ENCODE peak calls at places on chromosomes 16 and 17, in four cellular contexts. F is K562, H is HepG2, D is GM12878. Z is an unnamed sample. For H3K79me2, the result is how much of the 10 kb centered on the place peaks cover.

GRCh38 chr17:47257651-47258339 is 4.2 kb downstream of the ITGB3 start:
- DNase-seq in F (peak), H (no peak), D (no peak), Z (no peak)

GRCh38 chr17:3922765-3923164 is 6.5 kb upstream of the P2RX1 start:
- DNase-seq in F (no peak), H (no peak), D (no peak), Z (no peak)

GRCh38 chr17:64488301-64488700 is 8.6 kb downstream of the POLG2 start:
- DNase-seq in F (no peak), H (no peak), D (no peak), Z (no peak)

GRCh38 chr16:592518-593306 is 2.8 kb downstream of the RAB40C start:
- DNase-seq in F (no peak), H (peak), D (no peak), Z (no peak)

GRCh38 chr16:11401161-11402050 is 56.1 kb downstream of the RMI2 start:
- DNase-seq in F (no peak), H (no peak), D (no peak), Z (no peak)

GRCh38 chr17:63275318-63275967 is 170.7 kb downstream of the CYB561 start:
- DNase-seq in F (peak), H (peak), D (no peak), Z (no peak)

GRCh38 chr17:77540975-77541374 is 400.2 kb downstream of the SEC14L1 start:
- DNase-seq in F (no peak), H (no peak), D (no peak), Z (peak)

GRCh38 chr16:55088098-55088497 is 157.4 kb downstream of the IRX5 start:
- DNase-seq in F (no peak), H (no peak), D (no peak), Z (no peak)

GRCh38 chr16:86353934-86354333 is 156.4 kb upstream of the FOXF1 start:
- DNase-seq in F (no peak), H (no peak), D (no peak), Z (no peak)

GRCh38 chr16:75273054-75273925 is 21.9 kb upstream of the BCAR1 start:
- DNase-seq in F (no peak), H (no peak), D (no peak), Z (no peak)

GRCh38 chr16:4140652-4141051 is 24.4 kb upstream of the ADCY9 start:
- DNase-seq in F (no peak), H (no peak), D (peak), Z (no peak)

GRCh38 chr17:78378225-78379133 is at the start of gene PGS1:
- DNase-seq in F (peak), H (no peak), D (no peak), Z (peak)

GRCh38 chr16:50056226-50056625 is 9.5 kb upstream of the HEATR3 start:
- DNase-seq in F (no peak), H (no peak), D (no peak), Z (no peak)

GRCh38 chr17:75637143-75637538 is 3.9 kb downstream of the SMIM5 start:
- DNase-seq in F (no peak), H (no peak), D (no peak), Z (no peak)

GRCh38 chr17:3667366-3668278 is 756 bp downstream of the TAX1BP3 start:
- DNase-seq in F (peak), H (peak), D (no peak), Z (peak)

GRCh38 chr17:3959295-3959899 is 4.8 kb downstream of the ATP2A3 start:
- DNase-seq in F (peak), H (peak), D (no peak), Z (no peak)

GRCh38 chr16:6967796-6968195 is 364.8 kb upstream of the RBFOX1 start:
- DNase-seq in F (no peak), H (no peak), D (no peak), Z (no peak)

GRCh38 chr16:25691519-25692091 is at the start of gene HS3ST4:
- DNase-seq in F (no peak), H (no peak), D (no peak), Z (peak)

GRCh38 chr16:25692307-25692706 is 548 bp downstream of the HS3ST4 start:
- DNase-seq in F (no peak), H (no peak), D (no peak), Z (peak)

GRCh38 chr16:25692734-25693508 is 1.2 kb downstream of the HS3ST4 start:
- DNase-seq in F (no peak), H (no peak), D (no peak), Z (peak)

GRCh38 chr16:25690563-25691143 is 1.1 kb upstream of the HS3ST4 start:
- DNase-seq in F (no peak), H (no peak), D (no peak), Z (peak)

GRCh38 chr16:25689137-25689836 is 2.5 kb upstream of the HS3ST4 start:
- DNase-seq in F (no peak), H (no peak), D (no peak), Z (no peak)
- TF ChIP-seq JUNB in F (no peak), H (no peak), D (no peak), Z (no peak)

GRCh38 chr17:41865596-41865893 is 322 bp upstream of the KLHL11 start:
- DNase-seq in F (no peak), H (no peak), D (peak), Z (no peak)

GRCh38 chr17:41864837-41865595 is at the start of gene KLHL11:
- DNase-seq in F (peak), H (peak), D (peak), Z (peak)

GRCh38 chr17:41860254-41860931 is 4.8 kb downstream of the KLHL11 start:
- DNase-seq in F (no peak), H (no peak), D (no peak), Z (no peak)

GRCh38 chr17:41863074-41863843 is 2.0 kb downstream of the KLHL11 start:
- DNase-seq in F (no peak), H (no peak), D (no peak), Z (peak)

DNA sequence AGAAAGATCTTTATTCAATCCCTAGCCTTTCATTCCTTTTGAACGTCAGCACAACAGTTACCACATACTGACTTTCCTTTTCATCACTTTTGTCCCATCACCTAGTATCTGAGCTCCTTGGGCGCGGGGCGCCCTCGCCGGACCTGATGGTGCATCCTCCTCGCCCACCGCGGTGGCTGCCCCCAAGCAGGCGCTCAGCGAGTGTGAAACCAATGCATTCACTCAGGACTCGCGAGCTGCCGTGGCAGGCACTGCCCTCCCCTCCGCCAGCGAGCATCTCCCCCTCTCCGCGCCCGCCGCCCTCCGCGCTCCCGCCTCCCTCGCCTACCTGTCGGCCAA is 756 bp downstream of the KLHL11 start:
- DNase-seq in F (no peak), H (no peak), D (no peak), Z (no peak)
- H3K79me2 ChIP-seq in F (half or more), H (half or more), D (under half), Z (half or more)

DNA sequence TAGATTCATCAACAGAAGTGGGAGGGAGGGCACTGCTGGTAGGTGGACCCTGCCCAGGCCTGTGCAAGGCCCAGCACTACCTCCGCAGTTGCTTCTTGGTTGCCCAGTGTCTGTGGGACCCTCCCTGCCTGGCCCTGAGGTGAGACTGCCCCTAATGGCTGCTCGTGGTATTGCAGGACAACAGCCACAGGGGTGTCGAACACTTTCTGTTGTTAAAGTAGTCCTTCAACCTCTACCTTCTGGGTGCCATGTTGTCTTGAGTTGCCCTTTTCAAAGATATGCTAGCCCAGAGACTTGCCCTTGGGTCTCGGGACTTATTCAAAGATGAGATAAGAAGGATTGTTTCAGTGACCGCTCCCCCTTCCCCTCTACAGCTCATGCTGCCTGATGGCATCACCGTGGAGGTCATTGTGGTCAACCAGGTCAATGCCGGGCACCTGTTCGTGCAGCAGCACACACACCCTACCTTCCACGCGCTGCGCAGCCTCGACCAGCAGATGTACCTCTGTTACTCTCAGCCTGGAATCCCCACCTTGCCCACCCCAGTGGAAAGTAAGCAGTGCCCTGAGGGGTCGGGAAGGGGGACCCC is 29.1 kb downstream of the AKAP1 start:
- DNase-seq in F (peak), H (peak), D (no peak), Z (peak)
- TF ChIP-seq JUNB in F (no peak), H (no peak), D (no peak), Z (no peak)

DNA sequence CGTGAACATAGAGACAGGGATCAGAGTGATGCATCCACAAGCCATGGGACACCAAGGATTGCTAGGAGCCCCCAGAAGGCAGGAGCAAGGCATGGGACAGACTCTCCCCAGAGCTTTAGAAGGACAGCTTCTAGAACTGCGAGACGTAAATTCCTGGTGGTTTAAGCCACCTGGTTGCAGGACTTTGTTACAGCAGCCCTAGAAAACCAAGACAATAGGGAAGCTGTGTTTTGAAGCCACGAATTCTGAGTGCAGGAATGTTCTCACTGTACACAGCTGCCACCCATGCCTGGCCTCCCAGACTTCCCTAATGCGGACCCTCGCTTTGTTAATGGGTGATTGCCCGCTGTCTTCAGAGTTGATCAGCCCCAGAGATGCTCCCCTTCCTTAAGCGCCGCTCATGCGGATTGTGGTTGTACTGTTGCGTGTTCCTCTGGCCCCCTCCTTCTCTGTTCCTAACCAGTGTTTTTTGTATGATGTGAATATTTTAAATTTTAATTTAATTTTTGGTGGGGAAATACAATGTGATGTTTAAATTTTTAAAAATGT is 177.1 kb downstream of the MSI2 start:
- DNase-seq in F (no peak), H (no peak), D (no peak), Z (peak)
- H3K79me2 ChIP-seq in F (under half), H (under half), D (under half), Z (under half)

GRCh38 chr17:67379251-67379630 is 2.2 kb downstream of the PITPNC1 start:
- DNase-seq in F (no peak), H (no peak), D (no peak), Z (no peak)
- TF ChIP-seq JUNB in F (no peak), H (no peak), D (no peak), Z (no peak)

GRCh38 chr16:2162676-2163118 is 7.1 kb downstream of the TRAF7 start:
- DNase-seq in F (no peak), H (peak), D (no peak), Z (no peak)

GRCh38 chr16:2159052-2159838 is 3.7 kb downstream of the TRAF7 start:
- DNase-seq in F (no peak), H (no peak), D (no peak), Z (no peak)

GRCh38 chr16:2160915-2161551 is 5.5 kb downstream of the TRAF7 start:
- DNase-seq in F (no peak), H (peak), D (no peak), Z (no peak)

GRCh38 chr16:2163211-2163881 is 7.8 kb downstream of the TRAF7 start:
- DNase-seq in F (no peak), H (peak), D (no peak), Z (no peak)

DNA sequence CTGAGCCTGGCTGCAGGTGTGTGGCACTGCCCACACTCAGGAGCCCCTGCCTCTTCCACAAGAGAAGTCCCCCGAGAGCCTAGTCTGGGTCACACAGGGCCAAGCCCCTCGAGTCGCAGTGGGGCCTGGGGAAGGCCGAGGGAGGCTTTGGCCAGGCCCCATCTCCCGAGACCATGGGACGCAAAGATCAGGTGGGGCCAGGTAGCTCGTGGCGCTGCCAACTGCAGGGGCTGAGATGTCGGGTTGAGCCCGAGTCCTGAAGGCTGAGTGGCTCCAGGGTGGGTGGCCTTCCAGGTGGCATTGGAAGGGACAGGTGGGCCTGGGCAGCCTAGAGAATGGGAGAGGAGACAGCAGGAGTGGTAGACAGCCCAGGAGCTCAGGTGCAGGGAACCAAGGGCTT is 6.3 kb downstream of the TRAF7 start:
- DNase-seq in F (no peak), H (no peak), D (no peak), Z (no peak)
- H3K79me2 ChIP-seq in F (half or more), H (under half), D (half or more), Z (half or more)

DNA sequence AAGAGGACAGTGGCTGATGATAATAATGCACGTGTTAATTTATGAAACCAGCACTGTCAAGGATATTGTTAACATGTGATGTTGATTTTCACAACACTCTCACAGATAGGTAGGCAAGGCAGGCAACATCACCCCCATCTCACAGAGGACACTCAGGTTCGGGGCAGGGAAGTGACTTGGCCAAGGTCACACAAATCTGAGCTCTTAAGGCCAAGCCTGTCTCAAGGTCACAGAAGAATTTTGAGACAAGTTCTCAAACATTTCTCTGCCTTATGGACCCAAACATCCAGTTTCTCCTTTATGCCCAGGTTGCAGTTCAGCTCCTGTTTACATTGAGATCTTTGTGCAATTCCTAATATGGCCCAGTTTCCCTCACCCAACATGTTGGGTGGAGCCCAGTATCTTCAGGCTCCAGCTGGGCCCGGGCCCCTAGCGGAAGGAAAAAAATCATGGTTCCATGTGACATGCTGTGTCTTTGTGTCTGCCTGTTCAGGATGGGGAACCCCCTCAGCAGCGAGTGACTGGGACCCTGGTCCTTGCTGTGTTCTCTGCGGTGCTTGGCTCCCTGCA is 1.3 kb downstream of the SLC2A4 start:
- DNase-seq in F (peak), H (peak), D (no peak), Z (no peak)
- TF ChIP-seq JUNB in F (no peak), H (no peak), D (no peak), Z (no peak)

DNA sequence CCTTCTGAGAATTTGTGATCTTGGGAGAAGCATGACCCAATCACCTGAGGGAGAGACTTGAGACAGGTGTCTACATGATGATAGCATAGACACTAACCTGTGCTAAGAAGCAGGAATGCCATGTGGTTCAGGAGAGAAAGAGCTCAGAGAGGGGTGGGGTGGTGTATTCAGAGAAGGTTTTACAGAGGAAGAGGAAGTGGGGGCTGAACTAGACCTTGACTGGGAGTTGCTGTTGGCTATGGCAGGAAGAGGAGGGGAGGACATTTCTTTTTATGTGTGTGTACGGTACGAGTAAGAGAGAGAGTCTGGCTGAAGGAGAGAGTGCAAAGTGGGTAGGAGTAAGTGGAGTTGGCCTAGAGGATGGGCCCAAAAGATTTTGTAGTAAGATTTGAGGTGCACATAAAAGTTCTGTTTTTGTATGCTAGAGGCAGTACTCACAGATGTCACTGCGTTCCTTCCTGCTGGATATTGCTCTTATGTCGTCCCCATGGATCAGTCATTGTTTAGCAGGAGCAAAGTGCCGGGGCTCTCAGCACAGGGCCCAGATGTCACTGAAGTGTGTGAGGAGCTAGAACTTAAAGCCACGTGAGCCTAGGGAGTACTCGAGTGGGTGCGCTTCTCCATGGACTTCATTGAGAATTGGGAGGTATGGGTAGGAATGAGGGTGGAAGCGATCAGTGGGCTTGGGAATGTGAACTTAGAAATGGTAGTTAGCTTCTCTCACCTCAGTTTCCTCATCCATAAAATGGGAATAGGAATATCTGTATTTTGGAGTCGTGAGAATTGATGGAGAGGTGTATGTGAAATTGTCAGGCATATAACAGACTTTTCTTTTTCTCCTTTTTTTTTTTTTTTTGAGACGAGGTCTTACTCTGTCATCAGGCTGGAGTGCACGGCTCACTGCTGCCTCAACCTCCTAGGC is 22.1 kb downstream of the SLC7A6 start:
- DNase-seq in F (no peak), H (peak), D (no peak), Z (no peak)
- H3K79me2 ChIP-seq in F (under half), H (under half), D (half or more), Z (under half)

Z was measured in GM23338.